ENCODE peak calls at places on chromosomes 7 and 10, in four cellular contexts. T is K562, V is GM12878, H is HepG2. R is an unnamed sample.

GRCh38 chr7:6258440-6259182 is 13.8 kb downstream of the CYTH3 start:
- DNase-seq in T (no peak), V (no peak), H (no peak), R (no peak)

GRCh38 chr7:95933618-95934017 is 161.3 kb downstream of the DYNC1I1 start:
- DNase-seq in T (no peak), V (no peak), H (no peak), R (no peak)

GRCh38 chr10:103244663-103245271 is 920 bp upstream of the RPEL1 start:
- DNase-seq in T (peak), V (peak), H (peak), R (peak)

GRCh38 chr10:118832242-118832651 is 77.5 kb upstream of the CACUL1 start:
- DNase-seq in T (no peak), V (no peak), H (no peak), R (no peak)

GRCh38 chr10:3220853-3221252 is 48.3 kb upstream of the PITRM1 start:
- DNase-seq in T (no peak), V (no peak), H (no peak), R (no peak)

GRCh38 chr7:29154076-29154475 is 7.7 kb upstream of the CPVL start:
- DNase-seq in T (no peak), V (no peak), H (no peak), R (no peak)

GRCh38 chr10:97028126-97028831 is 157.5 kb downstream of the SLIT1 start:
- DNase-seq in T (no peak), V (no peak), H (no peak), R (no peak)

GRCh38 chr7:88278881-88279280 is 27.8 kb downstream of the STEAP4 start:
- DNase-seq in T (no peak), V (no peak), H (no peak), R (no peak)

GRCh38 chr7:128734777-128735342 is 4.3 kb upstream of the CALU start:
- DNase-seq in T (no peak), V (no peak), H (no peak), R (no peak)

GRCh38 chr7:101231644-101232043 is 6.0 kb downstream of the CLDN15 start:
- DNase-seq in T (no peak), V (no peak), H (peak), R (no peak)

GRCh38 chr10:1411956-1412355 is 325.4 kb downstream of the ADARB2 start:
- DNase-seq in T (no peak), V (no peak), H (no peak), R (no peak)

GRCh38 chr7:94656925-94657731 is 1.2 kb upstream of the SGCE start:
- DNase-seq in T (no peak), V (no peak), H (no peak), R (no peak)

GRCh38 chr7:2009541-2010001 is 223.2 kb downstream of the MAD1L1 start:
- DNase-seq in T (no peak), V (no peak), H (no peak), R (no peak)

GRCh38 chr10:119669975-119670640 is 18.9 kb downstream of the BAG3 start:
- DNase-seq in T (no peak), V (no peak), H (no peak), R (no peak)

GRCh38 chr10:71090330-71090729 is 122.0 kb upstream of the UNC5B start:
- DNase-seq in T (peak), V (no peak), H (no peak), R (no peak)

GRCh38 chr7:5484921-5485320 is 61.3 kb upstream of the TNRC18 start:
- DNase-seq in T (no peak), V (no peak), H (no peak), R (no peak)

GRCh38 chr7:222716-223041 is 30.3 kb downstream of the FAM20C start:
- DNase-seq in T (no peak), V (no peak), H (no peak), R (no peak)

GRCh38 chr10:106133451-106133850 is 1031.1 kb downstream of the SORCS1 start:
- DNase-seq in T (no peak), V (no peak), H (no peak), R (no peak)

GRCh38 chr10:106134326-106135000 is 1030.0 kb downstream of the SORCS1 start:
- DNase-seq in T (no peak), V (no peak), H (no peak), R (no peak)

GRCh38 chr10:106132956-106133355 is 1031.5 kb downstream of the SORCS1 start:
- DNase-seq in T (no peak), V (no peak), H (no peak), R (no peak)

DNA sequence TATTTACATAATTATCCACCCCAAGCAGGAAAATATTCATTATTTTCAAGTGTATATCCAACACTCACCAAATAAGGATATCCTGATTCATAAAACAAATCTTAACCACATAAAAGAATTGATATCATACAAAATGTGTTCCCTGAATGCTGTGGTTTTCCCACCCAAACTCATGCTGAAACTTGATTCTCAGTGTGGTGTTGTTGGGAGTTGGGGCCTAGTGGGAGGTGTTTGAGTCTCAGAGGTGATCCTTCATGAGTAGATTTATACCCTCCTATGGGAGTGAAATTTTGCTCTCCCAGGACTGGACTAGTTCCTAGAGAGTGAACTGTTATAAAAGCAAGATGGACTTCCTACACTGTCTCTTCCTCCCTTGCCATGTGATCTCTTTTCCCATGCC is 1028.3 kb downstream of the SORCS1 start:
- DNase-seq in T (no peak), V (no peak), H (no peak), R (no peak)
- TF ChIP-seq BRCA1 in T (no peak), V (no peak), H (no peak), R (no peak)

GRCh38 chr10:100100651-100101525 is 19.2 kb upstream of the CPN1 start:
- DNase-seq in T (no peak), V (no peak), H (peak), R (no peak)
- TF ChIP-seq BRCA1 in T (no peak), V (no peak), H (no peak), R (no peak)

GRCh38 chr7:157888579-157888978 is 551.8 kb downstream of the DNAJB6 start:
- DNase-seq in T (no peak), V (no peak), H (no peak), R (no peak)

GRCh38 chr7:157885140-157885539 is 548.3 kb downstream of the DNAJB6 start:
- DNase-seq in T (no peak), V (no peak), H (no peak), R (no peak)

GRCh38 chr7:157886261-157886660 is 549.5 kb downstream of the DNAJB6 start:
- DNase-seq in T (no peak), V (no peak), H (no peak), R (no peak)

GRCh38 chr7:157887400-157887799 is 550.6 kb downstream of the DNAJB6 start:
- DNase-seq in T (no peak), V (no peak), H (no peak), R (no peak)

DNA sequence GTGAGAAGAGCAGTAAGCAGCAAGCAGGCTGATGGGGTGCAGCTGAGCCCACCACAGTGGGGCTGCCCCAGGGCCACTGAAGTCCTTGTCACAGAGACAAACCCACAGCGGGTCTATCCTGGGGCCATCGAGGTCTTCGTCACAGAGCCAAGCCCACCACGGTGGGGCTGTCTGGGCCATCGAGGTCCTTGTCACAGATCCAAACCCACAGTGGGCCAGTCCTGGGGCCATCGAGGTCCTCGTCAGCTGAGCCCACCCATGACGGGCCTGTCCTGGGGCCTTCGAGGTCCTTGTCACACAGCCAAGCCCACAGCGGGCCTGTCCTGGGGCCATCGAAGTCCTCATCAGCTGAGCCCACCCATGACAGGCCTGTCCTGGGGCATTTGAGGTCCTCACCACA is 549.9 kb downstream of the DNAJB6 start:
- DNase-seq in T (no peak), V (no peak), H (no peak), R (no peak)
- TF ChIP-seq BRCA1 in T (no peak), V (no peak), H (no peak), R (no peak)

DNA sequence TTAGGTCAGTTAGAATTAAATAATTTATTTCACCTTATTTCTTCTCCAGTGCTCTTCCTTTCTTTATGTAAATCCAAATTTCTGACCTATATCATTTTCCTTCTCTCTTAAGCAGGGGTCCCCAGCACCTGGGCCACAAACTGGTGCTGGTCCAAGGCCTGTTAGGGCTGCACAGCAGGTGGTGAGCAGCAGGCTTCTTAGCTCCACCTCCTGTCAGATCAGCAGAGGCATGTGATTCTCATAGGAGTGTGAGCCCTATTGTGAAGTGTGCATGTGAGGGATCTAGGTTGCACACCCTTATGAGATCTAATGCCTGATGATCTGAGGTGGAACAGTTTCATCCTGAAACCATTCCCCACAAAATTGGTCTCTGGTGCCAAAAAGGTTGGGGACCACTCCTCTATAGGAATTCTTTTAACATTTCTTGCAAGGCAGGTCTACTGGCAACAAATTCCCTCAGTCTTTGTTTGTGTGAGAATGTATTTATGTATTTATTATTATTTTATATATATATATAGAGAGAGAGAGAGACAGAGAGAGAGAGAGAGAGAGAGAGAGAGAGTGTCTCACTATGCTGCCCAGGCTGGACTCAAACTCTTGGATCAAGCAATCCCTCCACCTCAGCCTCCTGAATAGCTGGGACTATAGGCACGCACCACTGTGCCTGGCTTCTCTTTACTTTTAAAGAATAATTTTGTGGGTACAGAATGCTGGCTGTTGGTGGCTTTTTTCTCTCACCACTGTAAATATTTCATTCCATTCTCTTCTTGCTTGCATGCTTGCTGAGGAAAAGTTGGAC is 4.3 kb upstream of the ABCC2 start:
- DNase-seq in T (no peak), V (no peak), H (peak), R (no peak)
- TF ChIP-seq BRCA1 in T (no peak), V (no peak), H (no peak), R (no peak)

DNA sequence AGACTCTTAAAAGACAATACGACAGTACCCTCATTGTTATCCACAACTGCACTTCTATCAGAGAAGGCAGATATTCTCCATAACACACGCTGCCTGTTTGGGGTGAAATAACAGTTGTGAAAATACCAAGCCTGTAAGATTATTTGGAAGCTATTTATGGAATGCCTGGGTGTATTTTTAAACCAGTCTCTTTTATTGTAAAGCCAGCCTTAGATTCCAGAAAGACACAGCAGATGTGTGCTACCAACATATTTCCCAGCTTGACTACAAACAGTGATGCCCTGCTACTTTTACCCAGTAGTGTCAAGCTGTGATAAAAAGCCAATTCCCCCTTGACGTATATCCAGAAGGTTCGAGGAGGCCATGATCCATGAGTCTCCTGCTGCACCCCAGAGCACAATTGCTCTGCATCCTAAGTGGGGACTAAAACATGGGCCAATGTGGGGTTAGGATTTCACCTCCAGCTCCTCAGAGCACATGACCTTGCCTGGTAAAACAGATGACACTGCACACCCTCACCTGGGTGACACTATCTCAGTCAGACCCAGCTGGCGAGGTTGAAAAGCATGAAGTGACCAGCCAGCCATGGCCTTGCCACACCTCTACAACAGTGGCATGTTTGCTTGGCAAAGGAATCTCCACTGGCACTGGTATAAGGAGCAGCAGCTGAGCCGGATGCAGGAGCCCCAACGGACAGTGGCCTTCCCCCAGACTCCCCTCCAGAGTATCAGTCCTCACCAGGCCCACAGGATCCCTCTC is 62.2 kb downstream of the GFRA1 start:
- DNase-seq in T (no peak), V (no peak), H (no peak), R (no peak)
- TF ChIP-seq BRCA1 in T (no peak), V (no peak), H (no peak), R (no peak)

GRCh38 chr7:34837316-34837715 is 179.3 kb downstream of the NPSR1 start:
- DNase-seq in T (no peak), V (no peak), H (no peak), R (no peak)
- TF ChIP-seq BRCA1 in T (no peak), V (no peak), H (no peak), R (no peak)

R was measured in H1.